ENCODE peak calls at places on chromosome 14, in four cellular contexts. F is AG04450, Z is gastrocnemius medialis, E is endodermal cell. Q is an unnamed sample.

GRCh38 chr14:27945512-27945911 is 821.1 kb upstream of the FOXG1 start:
- DNase-seq in E (no peak), Z (no peak), F (no peak), Q (no peak)

GRCh38 chr14:46550836-46551235 is 100.7 kb downstream of the RPL10L start:
- DNase-seq in Z (no peak), F (no peak), E (no peak), Q (no peak)

GRCh38 chr14:105839425-105840265 is 313.3 kb downstream of the TMEM121 start:
- DNase-seq in E (no peak), F (no peak), Z (no peak), Q (no peak)

GRCh38 chr14:94686511-94687160 is 74.4 kb downstream of the SERPINA3 start:
- DNase-seq in F (no peak), E (no peak), Z (no peak), Q (no peak)

GRCh38 chr14:101202627-101203404 is 299.3 kb upstream of the RTL1 start:
- DNase-seq in E (peak; percentile 12), Z (no peak), F (no peak), Q (no peak)

GRCh38 chr14:51248041-51248987 is 8.3 kb downstream of the TMX1 start:
- DNase-seq in E (no peak), Z (no peak), F (no peak), Q (no peak)

GRCh38 chr14:96624661-96625435 is 122.7 kb downstream of the PAPOLA start:
- DNase-seq in E (peak; percentile 51), F (no peak), Z (no peak), Q (no peak)

GRCh38 chr14:52131640-52132320 is 62.9 kb upstream of the NID2 start:
- DNase-seq in E (peak; percentile 93), F (peak; percentile 93), Z (peak; percentile 42), Q (peak; percentile 70)

GRCh38 chr14:102828201-102828600 is 51.0 kb downstream of the TRAF3 start:
- DNase-seq in Z (no peak), F (no peak), E (no peak), Q (no peak)

GRCh38 chr14:78598046-78598652 is 428.0 kb downstream of the NRXN3 start:
- DNase-seq in E (peak; percentile 92), F (no peak), Z (peak; percentile 28), Q (no peak)

GRCh38 chr14:99821519-99822165 is 28.4 kb downstream of the EML1 start:
- DNase-seq in F (peak; percentile 55), Z (no peak), E (no peak), Q (peak; percentile 58)

GRCh38 chr14:56632192-56632591 is 52.6 kb downstream of the TMEM260 start:
- DNase-seq in F (no peak), E (no peak), Z (no peak), Q (no peak)

GRCh38 chr14:100532916-100533630 is 54.1 kb downstream of the BEGAIN start:
- DNase-seq in Z (peak; percentile 17), F (peak; percentile 10), E (no peak), Q (no peak)

GRCh38 chr14:100303179-100303578 is 3.1 kb downstream of the SLC25A29 start:
- DNase-seq in Z (no peak), F (no peak), E (peak; percentile 62), Q (no peak)

GRCh38 chr14:25108959-25109358 is 59.0 kb upstream of the STXBP6 start:
- DNase-seq in E (no peak), Z (no peak), F (no peak), Q (no peak)

GRCh38 chr14:52328286-52328685 is 14.2 kb downstream of the PTGER2 start:
- DNase-seq in F (no peak), Z (no peak), E (no peak), Q (no peak)

GRCh38 chr14:62002636-62003035 is 240.4 kb downstream of the SNAPC1 start:
- DNase-seq in F (no peak), Z (no peak), E (no peak), Q (no peak)

GRCh38 chr14:93065272-93065730 is 50.4 kb downstream of the ITPK1 start:
- DNase-seq in E (no peak), F (no peak), Z (no peak), Q (no peak)

GRCh38 chr14:100856056-100856950 is 30.4 kb downstream of the MEG3 start:
- DNase-seq in Z (no peak), E (no peak), F (no peak), Q (no peak)

GRCh38 chr14:99137913-99138571 is 134.0 kb downstream of the BCL11B start:
- DNase-seq in Z (no peak), E (peak; percentile 48), F (no peak), Q (no peak)

GRCh38 chr14:49921401-49921800 is 28.5 kb downstream of the ARF6 start:
- DNase-seq in F (no peak), E (no peak), Z (no peak), Q (no peak)

GRCh38 chr14:64604854-64605253 is 55.1 kb downstream of the PPP1R36 start:
- DNase-seq in Z (no peak), E (no peak), F (no peak), Q (no peak)

DNA sequence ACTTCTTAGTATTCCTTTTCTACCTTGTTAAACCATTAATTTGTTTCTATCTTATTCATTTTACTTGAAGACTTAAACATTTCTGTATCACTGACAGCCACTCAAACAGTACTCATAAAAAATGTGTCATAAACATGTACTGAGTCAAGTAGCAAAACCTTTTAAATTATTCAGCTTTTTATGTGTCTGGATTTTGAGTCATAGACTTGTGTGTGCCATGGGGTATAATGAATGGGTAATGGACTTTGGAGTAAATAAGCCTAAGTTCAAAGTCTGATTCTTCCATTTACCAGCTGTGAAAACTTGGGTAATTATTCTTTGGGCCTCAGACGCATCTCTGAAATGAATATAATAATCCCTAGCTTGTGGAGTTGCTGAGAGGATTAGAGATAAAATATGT is 199.0 kb downstream of the RAD51B start:
- DNase-seq in Z (no peak), F (no peak), E (no peak), Q (peak; percentile 53)
- H3K27ac ChIP-seq in Z (no peak overlapping the region), F (no peak overlapping the region), E (no peak overlapping the region), Q (peak overlapping the region; percentile 76)

GRCh38 chr14:104641753-104642539 is 37.4 kb upstream of the TMEM179 start:
- DNase-seq in E (peak; percentile 41), Z (no peak), F (no peak), Q (no peak)
- H3K27ac ChIP-seq in E (no peak overlapping the region), Z (no peak overlapping the region), F (no peak overlapping the region), Q (no peak overlapping the region)

DNA sequence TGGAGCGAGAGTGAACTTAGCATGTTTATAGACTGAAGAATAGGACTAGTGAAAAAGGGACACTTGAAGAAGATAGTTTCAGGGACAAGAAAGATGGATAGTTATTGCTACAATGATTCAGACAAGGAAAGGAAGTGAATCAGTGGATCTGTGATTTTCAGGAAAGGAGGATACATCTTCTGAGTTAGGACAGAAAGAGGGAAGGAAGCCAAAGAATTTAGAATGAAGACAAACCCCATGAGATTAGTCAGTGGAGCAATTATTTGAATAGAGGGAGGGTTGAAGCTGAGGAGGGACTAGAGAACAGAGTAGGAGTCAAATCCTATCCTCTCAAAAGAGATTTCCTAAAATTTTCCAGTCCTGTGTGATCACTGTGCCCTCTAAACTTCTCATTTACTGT is 282.7 kb downstream of the AKAP6 start:
- DNase-seq in Z (no peak), E (no peak), F (peak; percentile 27), Q (no peak)
- H3K27ac ChIP-seq in Z (peak overlapping the region; percentile 10), E (no peak overlapping the region), F (no peak overlapping the region), Q (no peak overlapping the region)

GRCh38 chr14:77109656-77110055 is 11.6 kb downstream of the CIPC start:
- DNase-seq in Z (no peak), F (no peak), E (no peak), Q (no peak)

GRCh38 chr14:77107228-77107627 is 9.2 kb downstream of the CIPC start:
- DNase-seq in E (no peak), F (no peak), Z (no peak), Q (no peak)

GRCh38 chr14:77108753-77109152 is 10.7 kb downstream of the CIPC start:
- DNase-seq in Z (no peak), E (no peak), F (no peak), Q (no peak)

GRCh38 chr14:77111021-77111420 is 13.0 kb downstream of the CIPC start:
- DNase-seq in E (peak; percentile 87), F (no peak), Z (no peak), Q (no peak)

GRCh38 chr14:77110286-77110685 is 12.2 kb downstream of the CIPC start:
- DNase-seq in E (no peak), Z (no peak), F (no peak), Q (no peak)
- H3K27ac ChIP-seq in E (peak overlapping the region; percentile 98), Z (peak overlapping the region; percentile 99), F (no peak overlapping the region), Q (peak overlapping the region; percentile 96)

GRCh38 chr14:44112774-44113460 is 394.2 kb downstream of the FSCB start:
- DNase-seq in Z (no peak), E (no peak), F (no peak), Q (no peak)
- H3K27ac ChIP-seq in Z (no peak overlapping the region), E (no peak overlapping the region), F (no peak overlapping the region), Q (no peak overlapping the region)

GRCh38 chr14:54674342-54674741 is 107.4 kb downstream of the SAMD4A start:
- DNase-seq in E (no peak), F (no peak), Z (no peak), Q (no peak)

GRCh38 chr14:54675236-54676125 is 108.6 kb downstream of the SAMD4A start:
- DNase-seq in Z (no peak), F (no peak), E (no peak), Q (no peak)

GRCh38 chr14:54680636-54681035 is 113.7 kb downstream of the SAMD4A start:
- DNase-seq in Z (no peak), F (no peak), E (no peak), Q (no peak)

GRCh38 chr14:54673193-54674121 is 106.5 kb downstream of the SAMD4A start:
- DNase-seq in Z (no peak), E (peak; percentile 63), F (no peak), Q (no peak)

DNA sequence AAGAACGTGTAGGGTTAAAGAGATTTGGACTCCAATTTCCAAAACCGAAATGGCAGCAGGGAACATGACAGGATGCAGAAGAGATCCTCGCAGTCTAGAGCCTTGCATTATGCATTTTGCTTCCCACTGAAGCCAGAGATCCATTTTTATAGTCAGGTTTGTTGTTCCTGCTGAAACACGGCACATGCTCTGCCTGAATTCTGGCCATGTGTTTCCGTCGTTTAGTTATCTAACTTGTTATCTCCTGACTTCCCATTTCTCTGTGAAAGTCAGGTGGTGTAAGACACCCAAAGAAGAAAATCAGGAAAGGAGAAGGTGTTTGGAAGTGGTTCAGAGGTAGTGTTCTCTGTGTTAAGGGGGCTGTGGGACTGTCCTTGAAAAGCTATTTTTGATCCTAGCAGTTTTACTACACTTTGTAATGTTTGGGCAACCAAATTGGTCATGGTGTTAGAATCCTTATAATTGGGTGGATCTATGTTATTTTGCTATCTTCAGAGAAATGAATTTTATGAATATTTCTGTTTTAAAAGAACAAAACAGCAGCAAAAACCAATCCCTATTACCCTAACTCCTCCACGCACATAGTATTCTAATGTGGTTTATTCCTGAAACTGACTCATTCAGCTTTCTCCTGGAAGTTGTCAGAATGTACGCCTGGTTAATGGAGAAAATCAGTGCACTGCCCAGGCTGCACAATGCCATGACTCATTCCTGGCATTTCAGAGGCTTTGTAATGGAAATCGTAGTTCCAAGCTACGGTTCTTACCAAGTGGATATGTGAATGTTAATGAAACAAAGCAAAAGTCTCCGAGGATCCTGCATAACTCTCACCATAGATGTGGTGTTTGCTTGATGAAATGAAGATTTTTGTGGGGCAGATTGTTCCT is 110.1 kb downstream of the SAMD4A start:
- DNase-seq in Z (no peak), E (peak; percentile 70), F (peak; percentile 79), Q (no peak)
- H3K27ac ChIP-seq in Z (peak overlapping the region; percentile 86), E (peak overlapping the region; percentile 91), F (peak overlapping the region; percentile 50), Q (peak overlapping the region; percentile 68)

DNA sequence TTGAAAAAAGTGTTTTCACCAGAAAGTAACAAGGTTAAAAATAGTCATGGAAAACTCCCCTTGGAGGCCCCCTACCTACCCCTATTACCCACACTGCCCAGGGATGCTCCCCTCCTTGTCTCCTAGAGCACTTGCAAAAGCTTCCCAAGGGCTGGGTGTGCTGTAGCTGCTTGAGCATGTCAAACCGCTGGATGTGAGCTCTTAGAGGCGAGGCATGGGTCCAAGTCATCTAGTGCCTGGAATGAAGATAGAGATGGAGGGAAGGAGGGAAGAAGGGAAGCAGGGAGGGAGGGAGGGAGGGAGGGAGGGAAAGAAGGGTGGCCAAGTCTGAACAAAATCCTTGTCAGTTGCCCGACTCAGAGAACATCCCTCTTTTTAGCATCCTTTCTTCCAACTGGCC is 43.1 kb downstream of the LTBP2 start:
- DNase-seq in F (no peak), Z (no peak), E (no peak), Q (no peak)
- H3K27ac ChIP-seq in F (no peak overlapping the region), Z (no peak overlapping the region), E (no peak overlapping the region), Q (no peak overlapping the region)

Q was measured in SK-N-MC.